ENCODE peak calls at places on chromosomes 16 and 17, in four cellular contexts. R is heart left ventricle, P is tibial nerve, L is adrenal gland. B is an unnamed sample.

GRCh38 chr17:3687949-3688614 is 7.9 kb downstream of the P2RX5 start:
- DNase-seq in R (no peak), P (no peak), L (no peak), B (no peak)

GRCh38 chr17:58052951-58053715 is 30.1 kb upstream of the DYNLL2 start:
- DNase-seq in R (no peak), P (no peak), L (peak; percentile 28), B (no peak)

GRCh38 chr16:78915916-78916315 is 684.6 kb downstream of the MAF start:
- DNase-seq in L (no peak), R (no peak), P (no peak), B (no peak)

GRCh38 chr17:10091051-10091450 is 107.4 kb downstream of the GAS7 start:
- DNase-seq in L (no peak), P (no peak), R (no peak), B (peak; percentile 65)

GRCh38 chr17:5958850-5959249 is 111.3 kb upstream of the WSCD1 start:
- DNase-seq in R (no peak), L (no peak), P (no peak), B (no peak)

GRCh38 chr17:21041753-21042433 is 918 bp downstream of the USP22 start:
- DNase-seq in P (peak; percentile 77), L (peak; percentile 81), R (peak; percentile 92), B (peak; percentile 84)

GRCh38 chr16:75288596-75289120 is 37.2 kb upstream of the BCAR1 start:
- DNase-seq in L (no peak), R (no peak), P (no peak), B (no peak)

GRCh38 chr17:8173056-8173870 is 2.9 kb downstream of the TMEM107 start:
- DNase-seq in L (peak; percentile 88), P (peak; percentile 63), R (peak; percentile 74), B (peak; percentile 86)

GRCh38 chr17:83031321-83031945 is 48.0 kb upstream of the METRNL start:
- DNase-seq in P (no peak), L (no peak), R (no peak), B (peak; percentile 52)

GRCh38 chr16:75264531-75264998 is 13.1 kb upstream of the BCAR1 start:
- DNase-seq in P (no peak), L (peak; percentile 55), R (peak; percentile 32), B (no peak)

GRCh38 chr17:72660274-72661092 is 432.0 kb downstream of the SLC39A11 start:
- DNase-seq in R (no peak), L (no peak), P (no peak), B (no peak)

DNA sequence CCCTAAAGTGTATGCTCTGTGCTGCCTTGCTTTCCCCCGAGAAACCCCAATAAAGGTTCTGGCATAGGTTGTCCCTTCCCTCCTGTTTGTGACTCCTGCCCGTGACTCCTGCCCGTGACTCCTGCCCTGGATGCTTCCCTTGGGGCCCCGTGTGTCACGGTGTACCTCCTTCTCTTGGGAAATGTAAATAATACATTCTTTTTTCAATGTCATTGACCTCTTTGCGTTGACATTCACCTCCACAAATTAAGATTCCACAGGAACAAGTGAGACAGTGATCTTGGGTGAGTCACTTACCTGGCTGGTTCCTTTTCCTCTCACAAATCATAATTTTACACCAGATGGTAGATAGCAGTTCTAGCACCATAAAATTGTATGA is 634 bp downstream of the CCL15 start:
- DNase-seq in L (no peak), P (no peak), R (no peak), B (peak; percentile 50)
- TF ChIP-seq CTCF in L (no peak), P (no peak), R (no peak), B (no peak)

DNA sequence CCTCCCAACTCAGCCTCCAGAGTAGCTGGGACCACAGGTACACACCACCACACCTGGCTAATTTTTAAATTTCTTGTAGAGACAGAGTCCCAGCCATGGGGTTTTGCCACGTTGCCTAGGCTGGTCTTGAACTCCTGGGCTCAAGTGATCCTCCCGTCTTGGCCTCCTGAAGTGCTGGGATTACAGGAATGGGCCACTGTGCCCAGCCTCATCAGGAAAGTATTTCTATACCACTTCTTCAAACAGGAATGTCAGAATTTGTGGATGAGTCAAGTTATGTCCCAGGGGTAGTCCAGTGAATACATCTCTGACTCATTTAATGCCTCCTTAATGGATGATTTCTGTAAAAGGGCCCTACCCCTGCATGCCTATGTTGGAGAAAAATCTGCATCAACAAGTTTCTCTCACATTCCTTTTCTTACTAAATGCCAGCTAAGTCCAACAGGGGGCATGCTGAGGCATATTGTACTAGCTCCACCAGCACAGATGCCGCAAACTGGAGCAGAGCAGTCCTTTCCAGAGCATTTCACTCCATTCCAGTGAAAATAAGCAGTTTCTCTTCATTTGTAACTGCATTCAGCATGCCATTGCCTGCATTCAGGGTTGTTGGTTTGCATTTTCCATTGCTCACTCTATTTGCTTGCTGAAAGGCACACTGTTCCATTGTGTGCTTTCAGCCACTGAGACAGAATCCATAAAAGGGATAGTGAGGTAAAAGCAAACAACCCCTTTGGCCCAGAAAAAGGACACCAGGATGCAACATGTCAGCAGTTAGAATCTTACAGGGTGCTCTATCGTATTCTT is 5.3 kb upstream of the CAVIN1 start:
- DNase-seq in R (no peak), P (no peak), L (peak; percentile 74), B (no peak)
- TF ChIP-seq POLR2A in R (no peak), P (no peak), L (no peak), B (no peak)

GRCh38 chr16:3963886-3964685 is 83.6 kb upstream of the CREBBP start:
- DNase-seq in P (no peak), L (no peak), R (no peak), B (no peak)
- H3K4me3 ChIP-seq in P (no peak overlapping the region), L (no peak overlapping the region), R (no peak overlapping the region), B (no peak overlapping the region)

GRCh38 chr17:81166033-81166472 is at the start of gene AATK:
- DNase-seq in R (no peak), L (no peak), P (no peak), B (no peak)

GRCh38 chr17:81164464-81165245 is 652 bp upstream of the PVALEF start:
- DNase-seq in L (no peak), R (no peak), P (no peak), B (no peak)

GRCh38 chr17:81163703-81164413 is 1.4 kb upstream of the PVALEF start:
- DNase-seq in L (no peak), R (no peak), P (no peak), B (no peak)

GRCh38 chr17:81167194-81167524 is 1.1 kb upstream of the AATK start:
- DNase-seq in L (no peak), R (no peak), P (no peak), B (no peak)

DNA sequence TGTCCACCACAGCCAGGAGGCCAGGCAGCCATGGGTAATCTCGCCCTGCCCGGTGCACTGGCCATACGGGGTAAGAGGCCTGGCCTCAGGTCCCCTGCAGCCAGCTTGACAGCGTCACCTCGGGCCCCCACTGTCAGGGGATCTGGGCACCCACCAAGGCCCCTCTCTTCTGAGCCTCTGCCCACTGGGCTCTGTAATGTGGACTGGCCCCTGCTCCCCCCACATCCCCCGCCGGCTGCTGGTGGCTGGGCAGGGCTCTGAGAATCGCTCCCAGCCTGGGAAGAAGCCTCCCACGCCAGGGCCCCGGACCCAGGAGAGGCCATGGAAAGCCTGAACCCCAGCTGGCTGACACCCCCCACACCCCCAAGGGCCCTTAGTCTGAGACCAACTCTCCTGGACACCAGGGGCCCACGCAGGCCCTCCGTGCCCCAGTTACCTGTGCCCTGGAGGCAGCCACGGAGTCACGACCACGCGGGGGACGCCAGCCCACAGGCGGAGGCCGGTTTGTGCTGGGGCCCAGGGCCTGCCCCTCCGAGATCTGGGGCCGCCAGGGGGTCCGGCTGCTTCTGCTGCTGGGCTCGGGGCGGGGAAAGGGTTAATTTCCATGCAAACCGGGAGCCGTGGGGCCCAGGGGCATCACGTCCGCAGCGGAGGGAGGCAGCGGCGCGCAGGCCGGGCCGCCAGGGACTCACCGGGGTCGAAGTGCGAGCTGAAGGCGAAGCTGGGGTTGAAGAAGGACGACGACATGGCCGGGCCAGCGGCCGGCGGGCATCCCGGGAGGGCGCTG is at the start of gene PVALEF:
- DNase-seq in L (no peak), P (no peak), R (peak; percentile 27), B (no peak)
- TF ChIP-seq CTCF in L (no peak), P (no peak), R (no peak), B (no peak)

GRCh38 chr16:2531696-2532493 is 687 bp upstream of the CEMP1 start:
- DNase-seq in R (peak; percentile 99), L (peak; percentile 99), P (peak; percentile 98), B (peak; percentile 98)
- TF ChIP-seq POLR2A in R (peak; percentile 29), L (no peak), P (peak; percentile 83), B (no peak)